ENCODE peak calls at places on chromosomes 16 and 17, in nine cellular contexts. T is ovary, Z is mesothelial cell of epicardium, L is ascending aorta, R is fibroblast of lung, W is AG09319, A is GM13977, I is lower lobe of right lung, U is IMR-90. M is an unnamed sample.

GRCh38 chr16:67212766-67213165 is 13.8 kb downstream of the ELMO3 start:
- DNase-seq in U (no peak), W (no peak), Z (no peak), T (no peak), I (no peak), L (no peak), A (no peak), R (no peak), M (no peak)

GRCh38 chr16:11016993-11017392 is 72.6 kb downstream of the CLEC16A start:
- DNase-seq in L (no peak), T (no peak), Z (peak), W (no peak), I (peak), U (peak), A (no peak), R (peak), M (no peak)

GRCh38 chr16:66660422-66661209 is 35.9 kb downstream of the CMTM4 start:
- DNase-seq in I (peak), A (no peak), W (peak), L (peak), T (peak), R (peak), Z (peak), U (peak), M (no peak)

GRCh38 chr16:48194828-48195566 is 39.2 kb upstream of the ABCC12 start:
- DNase-seq in U (peak), R (peak), W (no peak), L (no peak), A (no peak), Z (no peak), T (no peak), I (no peak), M (no peak)

GRCh38 chr16:13909872-13910303 is 10.1 kb upstream of the ERCC4 start:
- DNase-seq in I (no peak), W (no peak), A (no peak), L (peak), R (peak), T (peak), Z (no peak), U (peak), M (no peak)

GRCh38 chr16:55155815-55156214 is 168.2 kb upstream of the IRX6 start:
- DNase-seq in U (no peak), I (no peak), A (no peak), L (no peak), W (no peak), Z (no peak), T (no peak), R (no peak), M (no peak)

GRCh38 chr17:72696156-72696555 is 396.3 kb downstream of the SLC39A11 start:
- DNase-seq in A (no peak), Z (no peak), L (no peak), I (no peak), R (no peak), W (no peak), T (no peak), U (no peak), M (no peak)

GRCh38 chr16:49528035-49528434 is 154.4 kb downstream of the C16orf78 start:
- DNase-seq in I (no peak), T (no peak), U (no peak), L (no peak), R (peak), A (peak), W (no peak), Z (peak), M (no peak)

GRCh38 chr17:75691371-75692290 is 24.5 kb downstream of the SAP30BP start:
- DNase-seq in Z (no peak), R (peak), W (no peak), T (no peak), A (no peak), L (no peak), I (no peak), U (peak), M (no peak)

GRCh38 chr17:40854175-40854814 is 12.7 kb downstream of the KRT12 start:
- DNase-seq in L (no peak), R (peak), Z (no peak), T (no peak), A (no peak), W (peak), U (peak), I (no peak), M (no peak)

GRCh38 chr16:77183137-77183536 is 7.9 kb upstream of the MON1B start:
- DNase-seq in L (no peak), Z (no peak), A (no peak), U (peak), R (peak), T (no peak), I (no peak), W (no peak), M (no peak)

GRCh38 chr17:37642706-37643105 is 540 bp downstream of the DDX52 start:
- DNase-seq in Z (no peak), T (no peak), W (no peak), R (peak), L (no peak), U (peak), I (no peak), A (no peak), M (no peak)

GRCh38 chr16:8096211-8096610 is 494.1 kb downstream of the TMEM114 start:
- DNase-seq in A (no peak), L (no peak), R (no peak), T (no peak), I (no peak), U (no peak), W (no peak), Z (no peak), M (no peak)

GRCh38 chr17:75785770-75786538 is 1.3 kb downstream of the UNK start:
- DNase-seq in Z (no peak), A (no peak), T (no peak), W (no peak), I (no peak), L (no peak), R (peak), U (peak), M (no peak)

GRCh38 chr16:80806957-80807356 is 2.6 kb upstream of the CDYL2 start:
- DNase-seq in A (no peak), I (no peak), Z (no peak), L (no peak), U (peak), T (no peak), W (no peak), R (peak), M (no peak)

GRCh38 chr17:55420776-55421178 is 858 bp downstream of the MMD start:
- DNase-seq in L (peak), W (no peak), Z (peak), T (no peak), U (no peak), A (peak), I (peak), R (peak), M (peak)

GRCh38 chr17:55587608-55588139 is 76.4 kb upstream of the SMIM36 start:
- DNase-seq in R (peak), T (no peak), A (no peak), Z (no peak), L (no peak), W (no peak), I (no peak), U (peak), M (no peak)

GRCh38 chr16:75044800-75045361 is 46.1 kb downstream of the ZNRF1 start:
- DNase-seq in W (no peak), U (no peak), T (peak), L (peak), I (peak), Z (no peak), A (no peak), R (peak), M (no peak)

GRCh38 chr17:79478051-79478461 is 132.8 kb downstream of the RBFOX3 start:
- DNase-seq in I (no peak), L (no peak), U (no peak), A (no peak), R (peak), T (no peak), Z (no peak), W (no peak), M (no peak)

GRCh38 chr16:8571061-8571596 is 19.2 kb downstream of the TMEM114 start:
- DNase-seq in I (no peak), A (no peak), L (no peak), Z (no peak), R (peak), U (peak), T (no peak), W (peak), M (no peak)

GRCh38 chr16:53080345-53081031 is 25.7 kb downstream of the CHD9 start:
- DNase-seq in Z (peak), R (peak), A (no peak), T (peak), W (peak), L (peak), U (peak), I (no peak), M (no peak)

GRCh38 chr16:4924593-4925378 is 12.2 kb downstream of the PPL start:
- DNase-seq in L (no peak), W (no peak), A (no peak), U (no peak), R (no peak), Z (no peak), I (peak), T (no peak), M (no peak)

GRCh38 chr17:17479209-17479608 is 2.4 kb downstream of the MED9 start:
- DNase-seq in W (no peak), Z (no peak), L (no peak), R (no peak), A (no peak), I (no peak), U (no peak), T (no peak), M (no peak)

GRCh38 chr17:42026821-42027539 is 7.1 kb downstream of the NKIRAS2 start:
- DNase-seq in I (no peak), Z (no peak), A (peak), T (no peak), U (no peak), R (no peak), W (no peak), L (no peak), M (no peak)

GRCh38 chr17:20992416-20992815 is 50.4 kb downstream of the USP22 start:
- DNase-seq in L (no peak), T (no peak), I (no peak), W (no peak), U (no peak), A (no peak), Z (no peak), R (no peak), M (no peak)

GRCh38 chr16:70159355-70160348 is 13.9 kb upstream of the CLEC18C start:
- DNase-seq in L (no peak), R (peak), A (no peak), I (no peak), T (no peak), U (peak), Z (no peak), W (no peak), M (no peak)

GRCh38 chr16:78289844-78290277 is 190.4 kb downstream of the WWOX start:
- DNase-seq in R (no peak), A (no peak), U (no peak), Z (no peak), W (no peak), I (no peak), L (no peak), T (no peak), M (no peak)

GRCh38 chr17:56593741-56594527 is 435 bp downstream of the NOG start:
- DNase-seq in L (peak), W (peak), A (peak), T (peak), U (peak), I (peak), R (peak), Z (peak), M (peak)

GRCh38 chr16:28974437-28975157 is at the start of gene SPNS1:
- DNase-seq in L (peak), T (peak), I (peak), W (peak), A (peak), Z (peak), R (peak), U (peak), M (peak)
- TF ChIP-seq CTCF in L (no peak), T (peak), I (no peak), W (no peak), A (no peak), Z (no peak), R (no peak), U (no peak), M (no peak)

GRCh38 chr17:8189711-8190477 is at the start of gene BORCS6:
- DNase-seq in T (peak), Z (peak), R (peak), I (peak), W (peak), L (peak), U (peak), A (peak), M (peak)
- TF ChIP-seq CTCF in T (no peak), Z (no peak), R (peak), I (peak), W (no peak), L (peak), U (no peak), A (peak), M (no peak)

DNA sequence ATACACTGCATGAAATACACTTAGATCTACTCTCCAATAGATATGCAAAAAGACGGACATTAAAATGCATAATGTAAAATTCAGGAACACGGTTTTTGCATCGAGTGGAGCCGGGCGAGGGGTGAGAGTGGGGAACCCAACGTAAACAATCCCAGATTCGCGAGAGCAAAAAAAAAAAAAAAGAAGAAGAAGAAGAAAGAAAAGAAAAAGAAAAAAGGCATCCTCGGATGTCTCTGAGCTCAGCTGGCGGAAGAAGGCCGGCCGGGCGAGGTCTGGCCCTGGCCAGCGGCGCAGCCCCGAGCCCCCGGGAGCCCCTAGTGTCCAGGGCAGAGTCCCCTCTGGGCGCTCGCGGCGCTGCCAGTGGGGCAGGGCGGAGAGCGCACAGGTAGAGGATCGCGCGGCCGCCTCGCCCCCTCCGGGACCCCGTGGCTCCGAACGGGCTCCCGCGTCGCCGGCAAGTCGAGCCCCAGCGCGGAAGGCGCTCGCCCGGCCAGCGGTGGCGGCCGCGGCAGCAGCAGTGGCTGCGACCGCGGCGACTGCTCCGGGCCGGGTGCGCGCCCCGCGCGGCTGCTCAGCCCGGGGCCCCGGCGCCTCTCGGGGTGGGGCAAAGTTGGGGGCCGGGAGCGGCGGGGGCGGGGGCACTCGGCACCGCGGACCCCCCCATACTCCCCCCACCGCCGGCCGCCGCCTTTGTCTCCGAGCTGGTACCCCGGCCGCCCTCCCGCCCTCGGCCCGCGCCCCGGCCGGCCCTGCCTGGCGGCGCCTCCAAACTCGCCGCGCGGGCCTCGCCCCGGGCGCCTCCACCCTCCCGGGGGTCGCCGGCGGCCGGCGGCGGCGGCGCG is 9.7 kb upstream of the ZFHX3 start:
- DNase-seq in R (peak), L (no peak), A (peak), U (no peak), T (peak), Z (no peak), I (peak), W (no peak), M (peak)
- TF ChIP-seq CTCF in R (peak), L (peak), A (peak), U (peak), T (peak), Z (no peak), I (peak), W (no peak), M (no peak)

GRCh38 chr17:77905766-77906165 is 52.7 kb upstream of the TNRC6C start:
- DNase-seq in W (no peak), T (no peak), U (no peak), Z (no peak), A (no peak), I (no peak), L (no peak), R (no peak), M (no peak)

GRCh38 chr17:77909236-77909635 is 49.3 kb upstream of the TNRC6C start:
- DNase-seq in L (peak), I (no peak), W (no peak), R (no peak), Z (no peak), T (peak), A (no peak), U (no peak), M (no peak)

GRCh38 chr17:77908501-77908900 is 50.0 kb upstream of the TNRC6C start:
- DNase-seq in U (no peak), W (no peak), T (no peak), L (no peak), R (no peak), I (no peak), Z (no peak), A (no peak), M (no peak)

GRCh38 chr17:77906377-77906871 is 52.1 kb upstream of the TNRC6C start:
- DNase-seq in I (no peak), L (no peak), R (no peak), Z (no peak), T (no peak), U (no peak), A (no peak), W (no peak), M (no peak)

GRCh38 chr17:77907497-77908120 is 50.9 kb upstream of the TNRC6C start:
- DNase-seq in A (no peak), L (no peak), T (no peak), R (no peak), Z (no peak), U (no peak), I (no peak), W (no peak), M (no peak)
- TF ChIP-seq CTCF in A (no peak), L (no peak), T (no peak), R (no peak), Z (no peak), U (no peak), I (no peak), W (no peak), M (no peak)